ENCODE peak calls at places on chromosome 12, in five cellular contexts. One of them, this sample, is unnamed. For H3K4me1, the result is how much of the 10 kb centered on the place peaks cover.

GRCh38 chr12:54360717-54361456 is 3.4 kb downstream of the GPR84 start:
- DNase-seq in tibial artery: peak
- DNase-seq in A673: peak
- DNase-seq in vagina: no peak
- DNase-seq in aorta: peak
- DNase-seq in this sample: peak

GRCh38 chr12:97487470-97487869 is 24.9 kb downstream of the RMST start:
- DNase-seq in A673: no peak
- DNase-seq in tibial artery: no peak
- DNase-seq in vagina: no peak
- DNase-seq in aorta: no peak
- DNase-seq in this sample: no peak

GRCh38 chr12:113135178-113136127 is at the start of gene RASAL1:
- DNase-seq in tibial artery: no peak
- DNase-seq in vagina: no peak
- DNase-seq in A673: peak
- DNase-seq in aorta: no peak
- DNase-seq in this sample: no peak

GRCh38 chr12:66036317-66036716 is 94.2 kb downstream of the LLPH start:
- DNase-seq in vagina: no peak
- DNase-seq in A673: peak
- DNase-seq in aorta: peak
- DNase-seq in tibial artery: peak
- DNase-seq in this sample: peak

GRCh38 chr12:58757422-58757821 is 162.9 kb downstream of the LRIG3 start:
- DNase-seq in aorta: no peak
- DNase-seq in vagina: no peak
- DNase-seq in tibial artery: no peak
- DNase-seq in A673: no peak
- DNase-seq in this sample: peak

GRCh38 chr12:96070670-96071279 is 35.4 kb upstream of the LTA4H start:
- DNase-seq in vagina: no peak
- DNase-seq in tibial artery: no peak
- DNase-seq in A673: peak
- DNase-seq in aorta: no peak
- DNase-seq in this sample: peak

GRCh38 chr12:32444895-32445294 is 45.5 kb downstream of the FGD4 start:
- DNase-seq in A673: peak
- DNase-seq in vagina: no peak
- DNase-seq in tibial artery: no peak
- DNase-seq in aorta: no peak
- DNase-seq in this sample: peak

GRCh38 chr12:127485528-127485927 is 781.4 kb upstream of the TMEM132C start:
- DNase-seq in vagina: no peak
- DNase-seq in A673: peak
- DNase-seq in aorta: peak
- DNase-seq in tibial artery: no peak
- DNase-seq in this sample: peak

GRCh38 chr12:103799504-103800251 is 41.4 kb downstream of the NT5DC3 start:
- DNase-seq in A673: peak
- DNase-seq in vagina: no peak
- DNase-seq in tibial artery: no peak
- DNase-seq in aorta: no peak
- DNase-seq in this sample: peak

GRCh38 chr12:2411586-2412304 is 359.0 kb downstream of the CACNA1C start:
- DNase-seq in tibial artery: peak
- DNase-seq in A673: no peak
- DNase-seq in vagina: no peak
- DNase-seq in aorta: no peak
- DNase-seq in this sample: no peak

GRCh38 chr12:91381309-91381804 is 198.7 kb upstream of the DCN start:
- DNase-seq in A673: peak
- DNase-seq in aorta: peak
- DNase-seq in vagina: no peak
- DNase-seq in tibial artery: no peak
- DNase-seq in this sample: peak

GRCh38 chr12:2198088-2198501 is 145.3 kb downstream of the CACNA1C start:
- DNase-seq in aorta: no peak
- DNase-seq in tibial artery: no peak
- DNase-seq in A673: peak
- DNase-seq in vagina: no peak
- DNase-seq in this sample: peak

GRCh38 chr12:53990311-53991076 is 5.5 kb downstream of the HOXC10 start:
- DNase-seq in A673: no peak
- DNase-seq in tibial artery: no peak
- DNase-seq in aorta: no peak
- DNase-seq in vagina: no peak
- DNase-seq in this sample: peak

GRCh38 chr12:48454675-48455074 is 17.7 kb upstream of the ANP32D start:
- DNase-seq in tibial artery: no peak
- DNase-seq in aorta: no peak
- DNase-seq in A673: peak
- DNase-seq in vagina: no peak
- DNase-seq in this sample: peak

GRCh38 chr12:46089414-46090162 is 99.2 kb upstream of the SCAF11 start:
- DNase-seq in tibial artery: no peak
- DNase-seq in aorta: no peak
- DNase-seq in A673: no peak
- DNase-seq in vagina: no peak
- DNase-seq in this sample: peak

GRCh38 chr12:50057000-50057841 is at the start of gene ASIC1:
- DNase-seq in tibial artery: peak
- DNase-seq in A673: peak
- DNase-seq in aorta: peak
- DNase-seq in vagina: no peak
- DNase-seq in this sample: peak

GRCh38 chr12:31591308-31591901 is 469 bp upstream of the DENND5B start:
- DNase-seq in vagina: no peak
- DNase-seq in A673: no peak
- DNase-seq in tibial artery: no peak
- DNase-seq in aorta: no peak
- DNase-seq in this sample: peak

GRCh38 chr12:63893170-63893569 is 48.7 kb downstream of the SRGAP1 start:
- DNase-seq in tibial artery: no peak
- DNase-seq in A673: no peak
- DNase-seq in vagina: no peak
- DNase-seq in aorta: no peak
- DNase-seq in this sample: peak

GRCh38 chr12:39878753-39879152 is 227.1 kb downstream of the SLC2A13 start:
- DNase-seq in A673: no peak
- DNase-seq in aorta: no peak
- DNase-seq in tibial artery: no peak
- DNase-seq in vagina: no peak
- DNase-seq in this sample: no peak

GRCh38 chr12:6547987-6548386 is 7.9 kb downstream of the IFFO1 start:
- DNase-seq in tibial artery: no peak
- DNase-seq in aorta: no peak
- DNase-seq in vagina: no peak
- DNase-seq in A673: no peak
- DNase-seq in this sample: peak

GRCh38 chr12:57058454-57058853 is 8.5 kb upstream of the MYO1A start:
- DNase-seq in tibial artery: no peak
- DNase-seq in aorta: no peak
- DNase-seq in A673: no peak
- DNase-seq in vagina: no peak
- DNase-seq in this sample: no peak

GRCh38 chr12:110921262-110921661 is 883 bp upstream of the MYL2 start:
- DNase-seq in vagina: no peak
- DNase-seq in aorta: no peak
- DNase-seq in tibial artery: no peak
- DNase-seq in A673: no peak
- DNase-seq in this sample: peak

GRCh38 chr12:21666722-21667121 is 9.1 kb upstream of the LDHB start:
- DNase-seq in tibial artery: no peak
- DNase-seq in aorta: no peak
- DNase-seq in A673: no peak
- DNase-seq in vagina: no peak
- DNase-seq in this sample: no peak

GRCh38 chr12:2961705-2962104 is 2.5 kb downstream of the TEAD4 start:
- DNase-seq in vagina: no peak
- DNase-seq in aorta: no peak
- DNase-seq in tibial artery: no peak
- DNase-seq in A673: no peak
- DNase-seq in this sample: no peak

GRCh38 chr12:14768823-14769405 is 34.4 kb downstream of the WBP11 start:
- DNase-seq in aorta: no peak
- DNase-seq in vagina: no peak
- DNase-seq in A673: no peak
- DNase-seq in tibial artery: no peak
- DNase-seq in this sample: peak

GRCh38 chr12:19675361-19675760 is 236.1 kb downstream of the AEBP2 start:
- DNase-seq in vagina: no peak
- DNase-seq in aorta: no peak
- DNase-seq in tibial artery: no peak
- DNase-seq in A673: no peak
- DNase-seq in this sample: no peak

GRCh38 chr12:50119387-50119786 is 7.4 kb downstream of the COX14 start:
- DNase-seq in tibial artery: no peak
- DNase-seq in A673: no peak
- DNase-seq in aorta: no peak
- DNase-seq in vagina: no peak
- DNase-seq in this sample: no peak

GRCh38 chr12:48956279-48957140 is 777 bp downstream of the ARF3 start:
- DNase-seq in A673: peak
- DNase-seq in vagina: peak
- DNase-seq in tibial artery: peak
- DNase-seq in aorta: peak
- DNase-seq in this sample: peak

GRCh38 chr12:98973395-98973794 is 328.3 kb downstream of the APAF1 start:
- DNase-seq in vagina: no peak
- DNase-seq in tibial artery: no peak
- DNase-seq in A673: peak
- DNase-seq in aorta: no peak
- DNase-seq in this sample: peak

DNA sequence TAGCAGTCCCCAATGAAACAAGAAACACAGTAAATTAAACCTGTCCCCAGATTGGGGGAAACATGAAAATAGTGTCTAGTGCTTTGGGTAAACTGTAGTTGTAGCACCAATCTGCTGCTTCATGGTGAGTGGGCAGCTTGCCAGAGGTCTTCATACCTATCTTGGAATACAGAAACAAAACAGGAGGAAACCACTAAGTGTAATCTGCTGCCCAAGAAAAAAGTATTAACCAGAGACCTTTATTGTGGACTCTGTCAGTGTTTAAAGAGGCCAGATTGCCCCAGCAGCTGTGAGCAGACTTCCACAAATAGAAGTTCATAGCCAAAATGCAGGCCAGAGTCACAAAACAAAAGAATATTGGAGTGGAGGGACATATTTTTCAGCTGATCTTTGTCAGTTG is 2.3 kb downstream of the ISCU start:
- DNase-seq in vagina: no peak
- DNase-seq in aorta: no peak
- DNase-seq in A673: no peak
- DNase-seq in tibial artery: peak
- DNase-seq in this sample: no peak
- H3K4me1 ChIP-seq in vagina: under half
- H3K4me1 ChIP-seq in aorta: under half
- H3K4me1 ChIP-seq in A673: under half
- H3K4me1 ChIP-seq in tibial artery: under half
- H3K4me1 ChIP-seq in this sample: under half

GRCh38 chr12:51820721-51821422 is 27.6 kb downstream of the FIGNL2 start:
- DNase-seq in tibial artery: no peak
- DNase-seq in aorta: peak
- DNase-seq in vagina: no peak
- DNase-seq in A673: peak
- DNase-seq in this sample: peak
- H3K4me3 ChIP-seq in tibial artery: peak
- H3K4me3 ChIP-seq in aorta: no peak
- H3K4me3 ChIP-seq in vagina: peak
- H3K4me3 ChIP-seq in A673: peak
- H3K4me3 ChIP-seq in this sample: peak

GRCh38 chr12:108043750-108044149 is 85.3 kb upstream of the WSCD2 start:
- DNase-seq in tibial artery: no peak
- DNase-seq in vagina: no peak
- DNase-seq in aorta: no peak
- DNase-seq in A673: no peak
- DNase-seq in this sample: no peak

GRCh38 chr12:108048686-108049085 is 80.4 kb upstream of the WSCD2 start:
- DNase-seq in A673: no peak
- DNase-seq in tibial artery: no peak
- DNase-seq in aorta: no peak
- DNase-seq in vagina: no peak
- DNase-seq in this sample: no peak

GRCh38 chr12:108046633-108047032 is 82.5 kb upstream of the WSCD2 start:
- DNase-seq in vagina: no peak
- DNase-seq in aorta: no peak
- DNase-seq in A673: no peak
- DNase-seq in tibial artery: no peak
- DNase-seq in this sample: peak

GRCh38 chr12:108046135-108046534 is 83.0 kb upstream of the WSCD2 start:
- DNase-seq in aorta: no peak
- DNase-seq in A673: peak
- DNase-seq in tibial artery: no peak
- DNase-seq in vagina: no peak
- DNase-seq in this sample: no peak

GRCh38 chr12:108047130-108047550 is 81.9 kb upstream of the WSCD2 start:
- DNase-seq in tibial artery: no peak
- DNase-seq in vagina: no peak
- DNase-seq in A673: peak
- DNase-seq in aorta: no peak
- DNase-seq in this sample: peak
- H3K27ac ChIP-seq in tibial artery: peak
- H3K27ac ChIP-seq in vagina: peak
- H3K27ac ChIP-seq in A673: no peak
- H3K27ac ChIP-seq in aorta: peak
- H3K27ac ChIP-seq in this sample: no peak

DNA sequence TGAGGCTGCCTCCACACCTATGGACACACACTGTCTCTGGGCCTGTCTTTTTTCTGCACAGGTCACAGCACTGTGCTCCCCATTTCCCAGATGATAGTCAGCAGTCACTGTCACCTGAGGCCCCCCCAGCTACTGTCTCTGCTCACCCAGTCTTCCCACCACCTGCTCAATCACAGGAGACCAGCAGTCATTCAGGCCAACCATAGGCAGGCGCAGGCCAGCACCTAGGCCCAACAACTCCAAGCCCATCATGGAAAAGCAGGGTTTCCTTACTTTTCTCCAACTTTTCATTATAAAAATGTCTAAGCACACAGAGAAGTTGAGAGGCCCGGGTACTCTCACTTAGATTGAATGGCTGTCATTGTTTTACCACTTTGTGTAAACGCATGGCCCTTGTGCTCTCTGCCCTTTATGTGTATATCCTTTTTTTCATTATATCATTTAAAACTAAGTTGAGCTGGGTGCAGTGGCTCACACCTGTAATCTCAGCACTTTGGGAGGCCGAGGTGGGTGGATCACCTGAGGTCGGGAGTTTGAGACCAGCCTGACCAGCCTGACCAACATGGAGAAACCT is 7.1 kb downstream of the PXN start:
- DNase-seq in aorta: no peak
- DNase-seq in vagina: no peak
- DNase-seq in A673: no peak
- DNase-seq in tibial artery: no peak
- DNase-seq in this sample: no peak
- H3K4me1 ChIP-seq in aorta: under half
- H3K4me1 ChIP-seq in vagina: half or more
- H3K4me1 ChIP-seq in A673: under half
- H3K4me1 ChIP-seq in tibial artery: under half
- H3K4me1 ChIP-seq in this sample: half or more

This sample was measured in GM23248.